ENCODE peak calls at places on chromosomes 7 and 10, in nine cellular contexts. P, U, N, G, Q, S, T, I and B are unnamed samples.

GRCh38 chr10:70907619-70908425 is 19.5 kb upstream of the PCBD1 start:
- DNase-seq in P (no peak), U (no peak), N (no peak), G (no peak), Q (no peak), S (no peak), T (no peak), I (no peak), B (no peak)

GRCh38 chr7:26451997-26452396 is 160.3 kb downstream of the SNX10 start:
- DNase-seq in P (peak), U (no peak), N (no peak), G (no peak), Q (no peak), S (no peak), T (no peak), I (no peak), B (no peak)

GRCh38 chr10:9254353-9254752 is 1199.9 kb downstream of the GATA3 start:
- DNase-seq in P (no peak), U (no peak), N (no peak), G (peak), Q (no peak), S (peak), T (no peak), I (peak), B (no peak)

GRCh38 chr10:86020139-86020538 is 346.5 kb downstream of the GRID1 start:
- DNase-seq in P (no peak), U (no peak), N (no peak), G (no peak), Q (no peak), S (no peak), T (no peak), I (no peak), B (no peak)

GRCh38 chr7:118492466-118492865 is 268.0 kb downstream of the ANKRD7 start:
- DNase-seq in P (no peak), U (no peak), N (no peak), G (no peak), Q (no peak), S (no peak), T (no peak), I (no peak), B (no peak)

GRCh38 chr10:48750991-48751390 is 66.3 kb downstream of the WDFY4 start:
- DNase-seq in P (no peak), U (no peak), N (no peak), G (no peak), Q (no peak), S (no peak), T (no peak), I (no peak), B (no peak)

GRCh38 chr10:125199261-125199660 is 38.9 kb upstream of the CTBP2 start:
- DNase-seq in P (no peak), U (no peak), N (no peak), G (no peak), Q (no peak), S (no peak), T (no peak), I (no peak), B (no peak)

GRCh38 chr10:28552775-28553174 is 19.9 kb downstream of the WAC start:
- DNase-seq in P (no peak), U (no peak), N (no peak), G (no peak), Q (no peak), S (no peak), T (no peak), I (no peak), B (no peak)

GRCh38 chr10:131092416-131092815 is 219.1 kb downstream of the TCERG1L start:
- DNase-seq in P (no peak), U (no peak), N (no peak), G (no peak), Q (no peak), S (no peak), T (no peak), I (no peak), B (no peak)

GRCh38 chr10:69451209-69451783 is at the start of gene TSPAN15:
- DNase-seq in P (peak), U (peak), N (peak), G (peak), Q (peak), S (no peak), T (no peak), I (peak), B (peak)

GRCh38 chr10:98404571-98405396 is 10.2 kb downstream of the PYROXD2 start:
- DNase-seq in P (no peak), U (no peak), N (no peak), G (peak), Q (no peak), S (no peak), T (no peak), I (peak), B (no peak)

GRCh38 chr7:142636751-142637150 is 112.5 kb upstream of the PRSS1 start:
- DNase-seq in P (no peak), U (no peak), N (no peak), G (no peak), Q (no peak), S (no peak), T (no peak), I (no peak), B (no peak)

GRCh38 chr7:12403287-12404181 is at the start of gene VWDE:
- DNase-seq in P (peak), U (peak), N (peak), G (no peak), Q (peak), S (no peak), T (no peak), I (peak), B (peak)

GRCh38 chr10:47311193-47311899 is 10.9 kb upstream of the GDF2 start:
- DNase-seq in P (no peak), U (no peak), N (no peak), G (no peak), Q (no peak), S (no peak), T (no peak), I (no peak), B (no peak)

GRCh38 chr7:123431075-123431614 is 103.2 kb downstream of the IQUB start:
- DNase-seq in P (no peak), U (no peak), N (no peak), G (no peak), Q (no peak), S (no peak), T (no peak), I (no peak), B (no peak)

GRCh38 chr10:86755740-86756510 is 494 bp upstream of the BMPR1A start:
- DNase-seq in P (peak), U (peak), N (peak), G (peak), Q (peak), S (no peak), T (peak), I (peak), B (peak)

DNA sequence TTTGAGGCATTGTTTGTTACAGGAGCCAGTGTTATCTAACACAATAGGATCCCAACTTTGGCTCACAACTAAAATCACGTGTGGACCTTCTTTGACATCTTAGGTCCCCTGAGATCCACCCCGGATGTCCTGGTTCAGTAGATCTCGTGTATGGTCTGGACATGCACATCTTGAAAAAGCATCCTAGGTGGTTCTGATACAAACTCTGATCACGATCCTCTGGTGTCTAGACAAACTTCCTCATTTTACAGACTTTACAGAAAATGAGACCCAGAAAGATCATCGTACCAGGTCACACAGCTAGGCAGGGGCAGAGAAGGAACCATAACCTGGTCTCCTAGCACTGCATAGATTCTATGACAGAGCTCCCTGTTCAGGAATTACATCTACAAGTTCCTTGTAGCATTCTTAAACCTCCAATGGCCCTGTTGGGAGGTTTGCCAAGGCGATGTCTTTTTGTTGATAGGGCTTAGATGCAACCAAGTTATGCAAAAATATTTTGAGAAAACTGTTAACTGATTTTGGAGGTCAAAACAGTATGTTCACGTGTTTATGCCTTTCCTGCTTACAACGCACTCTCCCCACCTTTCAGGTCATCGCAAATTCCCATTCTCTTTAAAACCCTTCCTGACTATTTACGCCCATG is 30.8 kb upstream of the CHST15 start:
- DNase-seq in P (no peak), U (no peak), N (no peak), G (no peak), Q (no peak), S (no peak), T (no peak), I (no peak), B (no peak)
- TF ChIP-seq CTCF in P (no peak), U (no peak), N (no peak), G (no peak), Q (no peak), S (no peak), T (no peak), I (no peak), B (no peak)

DNA sequence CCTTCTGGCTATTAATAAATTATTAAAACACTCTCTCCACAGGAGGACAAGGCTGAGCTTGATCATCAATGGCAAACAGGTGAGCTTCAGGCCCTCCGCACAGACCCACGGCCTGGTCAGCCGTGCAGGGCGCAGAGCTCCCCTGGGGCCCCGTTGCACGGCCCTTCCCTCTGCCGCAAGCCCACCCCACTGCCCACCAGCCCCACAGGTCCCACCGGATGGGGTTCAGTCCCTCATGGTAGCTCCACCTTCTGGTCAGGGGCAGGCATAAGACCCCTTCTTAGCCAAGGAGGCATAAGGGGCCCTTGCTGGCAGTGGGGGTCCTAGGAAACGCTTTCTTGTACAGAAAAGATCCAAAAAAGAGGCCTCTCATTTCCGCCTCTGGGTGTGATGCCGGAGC is 84.6 kb downstream of the MAD1L1 start:
- DNase-seq in P (no peak), U (no peak), N (no peak), G (no peak), Q (no peak), S (no peak), T (no peak), I (no peak), B (no peak)
- TF ChIP-seq CTCF in P (peak), U (no peak), N (no peak), G (no peak), Q (peak), S (peak), T (peak), I (no peak), B (no peak)

GRCh38 chr10:120963587-120964220 is 112.5 kb downstream of the WDR11 start:
- DNase-seq in P (no peak), U (no peak), N (no peak), G (no peak), Q (no peak), S (no peak), T (no peak), I (no peak), B (peak)
- TF ChIP-seq CTCF in P (no peak), U (no peak), N (no peak), G (no peak), Q (no peak), S (no peak), T (no peak), I (no peak), B (no peak)

DNA sequence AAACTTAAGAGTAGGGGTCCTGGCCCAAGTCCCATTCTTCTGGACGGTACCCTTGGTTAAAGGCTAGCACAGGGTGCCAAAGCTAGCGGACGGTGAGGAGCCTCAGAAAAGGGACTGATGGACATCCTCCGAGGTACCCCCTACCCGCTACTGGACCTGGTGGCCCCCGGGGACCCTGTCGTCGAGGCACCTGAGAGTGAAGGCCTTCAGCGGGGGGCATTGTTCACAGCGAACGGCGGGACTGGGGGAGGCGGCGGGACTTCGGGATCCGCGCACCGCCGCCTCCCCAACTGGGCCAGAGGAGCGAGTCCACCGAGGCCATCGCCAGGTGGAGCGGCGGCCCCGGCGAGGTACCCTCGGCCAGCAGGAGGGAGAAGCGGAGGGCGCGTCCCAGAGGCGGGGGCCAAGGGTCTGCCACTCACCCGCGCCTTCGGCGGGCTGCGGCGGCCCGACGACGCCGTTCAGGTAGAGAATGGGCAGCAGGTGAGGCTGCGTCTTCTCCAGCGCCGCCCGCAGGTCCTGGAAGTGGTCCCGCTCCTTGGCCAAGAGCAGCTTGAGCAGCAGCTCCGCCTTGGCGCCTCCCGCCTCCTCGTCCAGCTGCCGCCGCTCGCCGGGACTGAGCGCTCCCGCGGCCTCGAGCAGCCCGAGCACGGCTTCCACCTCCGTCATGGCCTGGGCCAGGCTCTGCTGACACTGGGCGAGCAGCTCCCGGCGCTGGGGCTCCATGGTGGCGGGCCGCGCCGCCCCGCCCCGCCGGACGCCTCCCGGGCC is 575 bp downstream of the DLG5 start:
- DNase-seq in P (peak), U (peak), N (peak), G (no peak), Q (peak), S (no peak), T (no peak), I (peak), B (peak)
- TF ChIP-seq CTCF in P (peak), U (no peak), N (no peak), G (no peak), Q (peak), S (no peak), T (peak), I (no peak), B (no peak)

GRCh38 chr7:2482725-2483451 is 6.7 kb upstream of the GRIFIN start:
- DNase-seq in P (no peak), U (no peak), N (no peak), G (no peak), Q (no peak), S (no peak), T (no peak), I (no peak), B (no peak)
- TF ChIP-seq CTCF in P (no peak), U (no peak), N (no peak), G (no peak), Q (no peak), S (no peak), T (no peak), I (no peak), B (peak)